ENCODE peak calls at places on chromosomes 16 and 17, in four cellular contexts. J, O, W and P are unnamed samples.

GRCh38 chr17:51703364-51704341 is 443.3 kb downstream of the UTP18 start:
- DNase-seq in J (no peak), W (no peak), O (no peak), P (no peak)

GRCh38 chr17:70407501-70407900 is 238.2 kb downstream of the KCNJ2 start:
- DNase-seq in J (no peak), O (no peak), W (no peak), P (no peak)

GRCh38 chr17:10114931-10115535 is 83.4 kb downstream of the GAS7 start:
- DNase-seq in W (no peak), J (peak; percentile 39), O (no peak), P (peak; percentile 22)

GRCh38 chr17:43034623-43035293 is 9.7 kb downstream of the RND2 start:
- DNase-seq in O (no peak), W (no peak), J (no peak), P (no peak)

GRCh38 chr16:12020007-12020406 is 43.5 kb downstream of the SNX29 start:
- DNase-seq in O (no peak), J (no peak), W (no peak), P (no peak)

GRCh38 chr16:89921699-89922476 is 1.3 kb upstream of the TUBB3 start:
- DNase-seq in J (no peak), W (peak; percentile 76), O (no peak), P (peak; percentile 86)

GRCh38 chr17:78823282-78824046 is 17.1 kb downstream of the USP36 start:
- DNase-seq in O (no peak), J (no peak), W (no peak), P (no peak)

GRCh38 chr17:82442643-82443464 is 7.7 kb downstream of the CYBC1 start:
- DNase-seq in J (no peak), O (no peak), W (no peak), P (no peak)

GRCh38 chr17:17917394-17917793 is 54.8 kb downstream of the TOM1L2 start:
- DNase-seq in J (no peak), O (no peak), W (no peak), P (no peak)